ENCODE peak calls at places on chromosomes 11 and 22, in seven cellular contexts. G is stimulated activated CD8-positive, alpha-beta memory T cell treated with anti-CD3 and anti-CD28 coated beads, Interleukin-4, amount 100 ng/mL, for 48 hours; F is stimulated activated CD4-positive, alpha-beta T cell treated with anti-CD3 and anti-CD28 coated beads, Interleukin-2, amount 100 ng/mL, for 48 hours; A is activated CD8-positive, alpha-beta memory T cell treated with anti-CD3 and anti-CD28 coated beads for 48 hours; B is Right ventricle myocardium superior; M is NCI-H460; L is sciatic nerve. U is an unnamed sample.
A peak's percentile ranks its signal among the peaks of the same experiment; 100 is the strongest.

GRCh38 chr11:43870981-43871550 is 9.6 kb upstream of the ALKBH3 start:
- DNase-seq in G (no peak), F (no peak), A (no peak), B (no peak), M (no peak), L (no peak), U (no peak)

GRCh38 chr11:6404341-6405038 is 14.2 kb downstream of the SMPD1 start:
- DNase-seq in G (no peak), F (no peak), A (no peak), B (no peak), M (no peak), L (no peak), U (no peak)

GRCh38 chr11:69674267-69674885 is 777 bp downstream of the LTO1 start:
- DNase-seq in G (peak; percentile 33), F (no peak), A (no peak), B (no peak), M (no peak), L (peak; percentile 73), U (peak; percentile 68)

GRCh38 chr11:36455658-36456111 is 54.4 kb downstream of the TRAF6 start:
- DNase-seq in G (no peak), F (no peak), A (no peak), B (peak; percentile 86), M (no peak), L (peak; percentile 74), U (no peak)

GRCh38 chr11:122478986-122479385 is 176.5 kb upstream of the UBASH3B start:
- DNase-seq in G (no peak), F (no peak), A (no peak), B (no peak), M (no peak), L (no peak), U (no peak)

GRCh38 chr11:114291847-114292680 is 4.1 kb upstream of the NNMT start:
- DNase-seq in G (no peak), F (no peak), A (no peak), B (no peak), M (no peak), L (no peak), U (no peak)

GRCh38 chr22:31150615-31151014 is 9.4 kb upstream of the RNF185 start:
- DNase-seq in G (no peak), F (no peak), A (no peak), B (no peak), M (no peak), L (peak; percentile 10), U (no peak)

GRCh38 chr11:8100151-8100550 is 19.1 kb downstream of the TUB start:
- DNase-seq in G (no peak), F (no peak), A (no peak), B (no peak), M (no peak), L (peak; percentile 40), U (peak; percentile 47)

GRCh38 chr22:46707827-46708570 is 30.1 kb downstream of the CERK start:
- DNase-seq in G (no peak), F (no peak), A (no peak), B (peak; percentile 14), M (no peak), L (no peak), U (no peak)

GRCh38 chr11:128282053-128282452 is 305.3 kb downstream of the ETS1 start:
- DNase-seq in G (no peak), F (no peak), A (no peak), B (no peak), M (no peak), L (no peak), U (no peak)

GRCh38 chr11:67634366-67635230 is 4.9 kb upstream of the NUDT8 start:
- DNase-seq in G (no peak), F (no peak), A (no peak), B (no peak), M (no peak), L (no peak), U (peak; percentile 47)

GRCh38 chr11:128470081-128470480 is 117.3 kb downstream of the ETS1 start:
- DNase-seq in G (no peak), F (no peak), A (no peak), B (no peak), M (no peak), L (no peak), U (peak; percentile 75)

GRCh38 chr11:27965559-27965958 is 142.4 kb downstream of the KIF18A start:
- DNase-seq in G (no peak), F (no peak), A (no peak), B (no peak), M (no peak), L (no peak), U (no peak)

GRCh38 chr11:45073575-45074225 is 72.7 kb upstream of the PRDM11 start:
- DNase-seq in G (no peak), F (no peak), A (no peak), B (no peak), M (no peak), L (no peak), U (no peak)

GRCh38 chr11:83002047-83002446 is 69.7 kb downstream of the RAB30 start:
- DNase-seq in G (peak; percentile 54), F (no peak), A (no peak), B (no peak), M (no peak), L (no peak), U (peak; percentile 68)

GRCh38 chr11:854601-855342 is 12.1 kb downstream of the TSPAN4 start:
- DNase-seq in G (no peak), F (no peak), A (no peak), B (no peak), M (no peak), L (no peak), U (no peak)

GRCh38 chr11:10366568-10367331 is 61.9 kb downstream of the ADM start:
- DNase-seq in G (peak; percentile 75), F (peak; percentile 62), A (peak; percentile 22), B (peak; percentile 84), M (peak; percentile 60), L (peak; percentile 91), U (peak; percentile 77)

GRCh38 chr11:84901986-84902385 is 725.2 kb downstream of the DLG2 start:
- DNase-seq in G (no peak), F (no peak), A (no peak), B (no peak), M (no peak), L (no peak), U (no peak)

GRCh38 chr22:38199826-38200559 is 1.8 kb upstream of the MAFF start:
- DNase-seq in G (no peak), F (no peak), A (no peak), B (no peak), M (no peak), L (no peak), U (no peak)

GRCh38 chr11:128717581-128717980 is 23.7 kb downstream of the FLI1 start:
- DNase-seq in G (peak; percentile 37), F (no peak), A (no peak), B (no peak), M (no peak), L (no peak), U (peak; percentile 58)

GRCh38 chr11:76861490-76861953 is 804 bp downstream of the ACER3 start:
- DNase-seq in G (no peak), F (no peak), A (no peak), B (no peak), M (no peak), L (no peak), U (no peak)

GRCh38 chr22:36817429-36817783 is 571 bp upstream of the PVALB start:
- DNase-seq in G (no peak), F (no peak), A (no peak), B (no peak), M (no peak), L (no peak), U (no peak)

GRCh38 chr11:99422581-99423434 is 402.1 kb downstream of the CNTN5 start:
- DNase-seq in G (no peak), F (no peak), A (no peak), B (no peak), M (peak; percentile 8), L (no peak), U (no peak)

GRCh38 chr11:74069146-74070046 is 60.5 kb upstream of the UCP3 start:
- DNase-seq in G (no peak), F (no peak), A (no peak), B (no peak), M (no peak), L (no peak), U (no peak)

GRCh38 chr22:35589071-35589735 is 27.9 kb downstream of the MB start:
- DNase-seq in G (no peak), F (no peak), A (no peak), B (no peak), M (peak; percentile 92), L (no peak), U (no peak)

GRCh38 chr22:41256254-41256897 is 15.6 kb upstream of the CHADL start:
- DNase-seq in G (no peak), F (no peak), A (no peak), B (no peak), M (peak; percentile 56), L (no peak), U (no peak)

GRCh38 chr22:24601217-24602104 is 1.5 kb upstream of the GGT1 start:
- DNase-seq in G (no peak), F (no peak), A (no peak), B (peak; percentile 82), M (no peak), L (no peak), U (no peak)

GRCh38 chr11:120192831-120193625 is 17.8 kb upstream of the OAF start:
- DNase-seq in G (no peak), F (no peak), A (no peak), B (peak; percentile 21), M (no peak), L (no peak), U (no peak)

U was measured in activated effector memory CD4-positive, alpha-beta T cell treated with anti-CD3 and anti-CD28 coated beads, Interleukin-2, amount 50 U/mL, for 16 hours.